ENCODE peak calls at places on chromosomes 1 and 21, in six cellular contexts. M, V, F, X, O and G are unnamed samples.

GRCh38 chr1:27119270-27119618 is 35.7 kb downstream of the SLC9A1 start:
- DNase-seq in M (no peak), V (no peak), F (no peak), X (no peak), O (no peak), G (no peak)

GRCh38 chr1:25750923-25751605 is 48.9 kb upstream of the SELENON start:
- DNase-seq in M (no peak), V (no peak), F (no peak), X (no peak), O (no peak), G (no peak)

GRCh38 chr1:245173446-245174178 is 18.8 kb downstream of the KIF26B start:
- DNase-seq in M (no peak), V (no peak), F (no peak), X (no peak), O (no peak), G (peak)

GRCh38 chr1:17503146-17503545 is 36.4 kb upstream of the ARHGEF10L start:
- DNase-seq in M (no peak), V (no peak), F (no peak), X (no peak), O (no peak), G (no peak)

GRCh38 chr1:220153147-220153546 is 59.2 kb downstream of the IARS2 start:
- DNase-seq in M (no peak), V (no peak), F (no peak), X (no peak), O (no peak), G (no peak)

GRCh38 chr1:66393586-66394334 is 140.2 kb upstream of the SGIP1 start:
- DNase-seq in M (no peak), V (no peak), F (no peak), X (no peak), O (no peak), G (no peak)

GRCh38 chr21:36169465-36170128 is 13.0 kb downstream of the DOP1B start:
- DNase-seq in M (no peak), V (no peak), F (no peak), X (no peak), O (no peak), G (peak)

GRCh38 chr1:230713915-230714764 is at the start of gene AGT:
- DNase-seq in M (no peak), V (no peak), F (peak), X (no peak), O (peak), G (peak)

GRCh38 chr1:117828206-117828605 is 101.2 kb downstream of the GDAP2 start:
- DNase-seq in M (no peak), V (no peak), F (peak), X (no peak), O (peak), G (no peak)

GRCh38 chr1:86906419-86906818 is 7.5 kb downstream of the SELENOF start:
- DNase-seq in M (no peak), V (peak), F (no peak), X (no peak), O (no peak), G (no peak)

GRCh38 chr1:1283821-1284220 is 3.6 kb downstream of the SCNN1D start:
- DNase-seq in M (no peak), V (no peak), F (no peak), X (no peak), O (no peak), G (peak)

GRCh38 chr1:101081496-101082282 is 56.1 kb upstream of the DPH5 start:
- DNase-seq in M (no peak), V (no peak), F (no peak), X (peak), O (no peak), G (no peak)

GRCh38 chr1:107480548-107480947 is 339.7 kb downstream of the NTNG1 start:
- DNase-seq in M (no peak), V (no peak), F (no peak), X (no peak), O (no peak), G (peak)

GRCh38 chr1:8818325-8818775 is 910 bp upstream of the RERE start:
- DNase-seq in M (no peak), V (peak), F (no peak), X (no peak), O (peak), G (peak)

GRCh38 chr1:19689131-19689757 is 24.6 kb downstream of the HTR6 start:
- DNase-seq in M (no peak), V (peak), F (no peak), X (no peak), O (no peak), G (no peak)

GRCh38 chr21:38990424-38990794 is 184.7 kb downstream of the ETS2 start:
- DNase-seq in M (no peak), V (no peak), F (no peak), X (no peak), O (no peak), G (no peak)

GRCh38 chr1:36781098-36781497 is 253.2 kb downstream of the GRIK3 start:
- DNase-seq in M (no peak), V (no peak), F (no peak), X (no peak), O (no peak), G (no peak)

GRCh38 chr1:65319141-65319540 is 9.8 kb downstream of the DNAJC6 start:
- DNase-seq in M (no peak), V (no peak), F (no peak), X (no peak), O (peak), G (no peak)

GRCh38 chr1:153490272-153491051 is 30.0 kb upstream of the S100A7 start:
- DNase-seq in M (no peak), V (peak), F (peak), X (no peak), O (peak), G (no peak)

GRCh38 chr1:194658090-194658439 is 1471.7 kb upstream of the B3GALT2 start:
- DNase-seq in M (no peak), V (no peak), F (no peak), X (no peak), O (no peak), G (peak)

GRCh38 chr21:41465176-41465781 is 39.2 kb downstream of the MX1 start:
- DNase-seq in M (no peak), V (no peak), F (no peak), X (no peak), O (no peak), G (no peak)

GRCh38 chr21:41972511-41973205 is 18.8 kb upstream of the C2CD2 start:
- DNase-seq in M (no peak), V (no peak), F (peak), X (no peak), O (no peak), G (no peak)

GRCh38 chr1:112904831-112905227 is 51.2 kb downstream of the SLC16A1 start:
- DNase-seq in M (no peak), V (no peak), F (no peak), X (no peak), O (no peak), G (no peak)

GRCh38 chr21:16644690-16645089 is 868.2 kb upstream of the CXADR start:
- DNase-seq in M (no peak), V (no peak), F (no peak), X (no peak), O (no peak), G (no peak)

GRCh38 chr1:232635778-232636356 is 5.9 kb upstream of the SIPA1L2 start:
- DNase-seq in M (no peak), V (no peak), F (no peak), X (no peak), O (no peak), G (peak)

GRCh38 chr1:40740039-40740991 is 43.3 kb upstream of the KCNQ4 start:
- DNase-seq in M (no peak), V (no peak), F (no peak), X (no peak), O (no peak), G (no peak)

GRCh38 chr21:45570826-45571601 is 28.8 kb upstream of the SLC19A1 start:
- DNase-seq in M (no peak), V (no peak), F (peak), X (no peak), O (no peak), G (no peak)

GRCh38 chr1:218467101-218467728 is 122.1 kb downstream of the TGFB2 start:
- DNase-seq in M (no peak), V (no peak), F (no peak), X (no peak), O (no peak), G (no peak)

GRCh38 chr1:67746299-67746698 is 61.3 kb downstream of the GADD45A start:
- DNase-seq in M (no peak), V (no peak), F (no peak), X (no peak), O (no peak), G (no peak)